ENCODE peak calls at places on chromosomes 5 and 9, in four cellular contexts. P, I, E and F are unnamed samples.

GRCh38 chr5:72394688-72395087 is 74.5 kb downstream of the PTCD2 start:
- DNase-seq in E (no peak), P (no peak), I (no peak), F (peak)

GRCh38 chr9:107293555-107294085 is 10.5 kb downstream of the RAD23B start:
- DNase-seq in E (no peak), I (no peak), P (no peak), F (no peak)

GRCh38 chr9:18343799-18344198 is 130.2 kb upstream of the ADAMTSL1 start:
- DNase-seq in P (no peak), I (no peak), E (no peak), F (no peak)

GRCh38 chr5:9545301-9545958 is 445 bp downstream of the SEMA5A start:
- DNase-seq in I (no peak), P (no peak), E (no peak), F (no peak)

GRCh38 chr5:14908195-14908594 is 36.6 kb upstream of the ANKH start:
- DNase-seq in E (no peak), P (no peak), I (no peak), F (no peak)

GRCh38 chr9:118577121-118577520 is 792.1 kb downstream of the BRINP1 start:
- DNase-seq in P (no peak), E (no peak), I (no peak), F (no peak)

GRCh38 chr9:128101231-128101641 is 26.3 kb downstream of the PTGES2 start:
- DNase-seq in P (no peak), E (no peak), I (no peak), F (no peak)

GRCh38 chr5:158406884-158407790 is 548.2 kb upstream of the CLINT1 start:
- DNase-seq in P (no peak), I (no peak), E (no peak), F (no peak)

GRCh38 chr5:157857821-157858526 is 971 bp downstream of the CLINT1 start:
- DNase-seq in P (no peak), E (no peak), I (no peak), F (peak)

GRCh38 chr5:55226027-55226933 is 835 bp downstream of the MCIDAS start:
- DNase-seq in I (peak), P (peak), E (no peak), F (no peak)
- TF ChIP-seq POLR2AphosphoS5 in I (no peak), P (no peak), E (no peak), F (no peak)

GRCh38 chr5:42309865-42310264 is 113.4 kb upstream of the GHR start:
- DNase-seq in E (no peak), P (no peak), I (no peak), F (no peak)
- TF ChIP-seq SPI1 in E (no peak), P (no peak), I (no peak), F (no peak)

DNA sequence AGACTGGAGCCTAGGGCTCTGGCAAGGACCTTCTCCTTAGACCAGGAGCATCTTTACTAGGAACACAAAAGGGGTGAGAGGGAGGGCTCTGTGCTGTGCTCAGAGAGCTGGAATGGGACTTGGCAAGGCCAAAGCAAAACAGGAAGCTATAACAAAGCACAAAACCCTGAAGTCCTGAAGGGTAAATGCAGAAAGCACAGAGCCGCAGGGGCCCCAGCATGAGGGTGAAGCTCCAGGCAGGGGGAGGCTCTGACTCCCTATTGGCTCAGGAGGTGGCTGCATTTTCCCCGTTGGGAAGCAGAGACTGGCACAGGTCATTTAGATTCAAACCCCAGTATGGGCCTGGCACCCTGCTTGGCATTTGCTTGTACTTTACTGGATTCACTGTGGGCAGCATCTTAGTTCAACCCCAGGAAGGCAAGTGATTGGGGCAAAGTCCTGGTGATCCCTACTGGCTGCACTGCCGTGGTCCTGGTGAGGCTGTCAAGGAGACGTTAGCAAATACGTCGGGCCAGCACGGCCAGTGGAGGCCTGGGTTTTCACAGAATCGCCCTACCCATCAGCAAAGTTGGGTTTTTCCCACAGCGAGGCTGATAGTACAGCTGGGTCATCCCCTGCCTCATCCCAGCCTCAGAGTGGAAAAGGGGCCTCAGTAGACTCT is 46.3 kb downstream of the GGTA1 start:
- DNase-seq in P (no peak), I (no peak), E (no peak), F (no peak)
- TF ChIP-seq POLR2AphosphoS5 in P (no peak), I (no peak), E (no peak), F (no peak)

GRCh38 chr9:116594552-116594951 is 92.6 kb upstream of the TRIM32 start:
- DNase-seq in E (no peak), I (no peak), P (no peak), F (no peak)
- TF ChIP-seq SPI1 in E (no peak), I (no peak), P (no peak), F (no peak)

GRCh38 chr5:96509721-96510383 is 76.8 kb upstream of the PCSK1 start:
- DNase-seq in I (no peak), P (no peak), E (no peak), F (no peak)
- TF ChIP-seq POLR2AphosphoS5 in I (no peak), P (no peak), E (no peak), F (no peak)

GRCh38 chr9:126652140-126652558 is 38.4 kb downstream of the LMX1B start:
- DNase-seq in P (no peak), I (peak), E (no peak), F (no peak)
- TF ChIP-seq SPI1 in P (no peak), I (no peak), E (no peak), F (no peak)

GRCh38 chr5:172733179-172733973 is 37.6 kb downstream of the DUSP1 start:
- DNase-seq in E (no peak), I (no peak), P (no peak), F (no peak)
- TF ChIP-seq POLR2AphosphoS5 in E (no peak), I (no peak), P (no peak), F (no peak)

DNA sequence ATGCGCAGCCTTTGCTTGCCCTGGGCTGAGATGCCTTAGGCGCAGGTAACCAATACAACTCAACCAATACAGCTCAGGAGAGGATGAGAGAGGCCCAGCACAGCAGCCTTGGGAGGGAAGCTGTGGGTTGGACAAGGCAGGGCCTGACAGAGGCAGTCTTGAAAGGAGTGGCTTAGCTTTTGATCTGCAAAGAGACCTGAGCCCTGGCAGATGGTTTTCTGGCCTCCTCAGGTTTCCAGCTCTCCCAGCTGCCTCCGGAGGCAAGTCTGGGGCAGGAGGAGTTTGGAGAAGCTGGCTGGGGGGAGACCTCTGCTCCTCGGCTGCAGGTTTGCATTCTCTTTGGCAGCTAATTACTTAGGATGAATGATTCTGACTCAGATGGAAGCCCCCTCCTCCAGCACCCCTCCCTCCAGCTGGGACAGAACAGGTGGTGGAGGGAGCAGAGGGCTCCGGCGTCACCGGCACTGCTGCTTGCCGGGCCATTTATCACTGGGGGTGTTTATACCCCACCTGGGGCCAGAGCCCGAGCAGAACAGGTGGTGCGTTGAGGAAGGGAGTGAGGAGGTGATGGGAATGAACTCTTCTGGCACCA is 50.7 kb downstream of the TSPAN17 start:
- DNase-seq in P (no peak), I (no peak), E (no peak), F (no peak)
- TF ChIP-seq SPI1 in P (no peak), I (no peak), E (no peak), F (no peak)

GRCh38 chr9:93969328-93969661 is 14.1 kb upstream of the BARX1 start:
- DNase-seq in I (no peak), P (no peak), E (no peak), F (no peak)

GRCh38 chr9:93965830-93966577 is 10.8 kb upstream of the BARX1 start:
- DNase-seq in E (no peak), P (no peak), I (no peak), F (no peak)

GRCh38 chr9:93967020-93967803 is 12.1 kb upstream of the BARX1 start:
- DNase-seq in P (peak), E (no peak), I (no peak), F (no peak)

GRCh38 chr9:93964685-93965084 is 9.5 kb upstream of the BARX1 start:
- DNase-seq in E (no peak), I (no peak), P (no peak), F (no peak)

GRCh38 chr9:93968451-93969327 is 13.5 kb upstream of the BARX1 start:
- DNase-seq in I (peak), P (no peak), E (no peak), F (no peak)
- TF ChIP-seq POLR2AphosphoS5 in I (no peak), P (no peak), E (no peak), F (no peak)

GRCh38 chr9:69949396-69949795 is 94.3 kb upstream of the MAMDC2 start:
- DNase-seq in E (no peak), I (no peak), P (no peak), F (no peak)

GRCh38 chr9:69945671-69946141 is 97.9 kb upstream of the MAMDC2 start:
- DNase-seq in I (no peak), E (no peak), P (no peak), F (peak)

GRCh38 chr9:69951411-69951810 is 92.2 kb upstream of the MAMDC2 start:
- DNase-seq in E (no peak), P (no peak), I (no peak), F (no peak)

GRCh38 chr9:69943146-69943545 is 100.5 kb upstream of the MAMDC2 start:
- DNase-seq in P (no peak), E (no peak), I (no peak), F (no peak)

GRCh38 chr9:69946800-69947437 is 96.7 kb upstream of the MAMDC2 start:
- DNase-seq in E (no peak), I (peak), P (no peak), F (no peak)
- TF ChIP-seq SPI1 in E (no peak), I (no peak), P (no peak), F (no peak)